ENCODE peak calls at places on chromosomes 4 and X, in ten cellular contexts. H is body of pancreas, B is IMR-90, Q is BJ, A is Panc1, Y is AG04450, I is tibial nerve, T is H1, E is left ventricle myocardium inferior, M is neural progenitor cell. V is an unnamed sample.

GRCh38 chr4:88675543-88675942 is 22.1 kb downstream of the NAP1L5 start:
- DNase-seq in B (peak; percentile 30), A (no peak), I (no peak), H (no peak), M (no peak), E (no peak), Q (no peak), Y (no peak), T (no peak), V (no peak)

GRCh38 chr4:2660596-2661211 is 95.4 kb downstream of the TNIP2 start:
- DNase-seq in A (no peak), B (peak; percentile 21), E (no peak), Y (no peak), M (no peak), I (no peak), T (no peak), H (no peak), Q (no peak), V (no peak)

GRCh38 chr4:170990989-170991589 is 822.1 kb upstream of the GALNTL6 start:
- DNase-seq in Q (no peak), A (peak; percentile 13), M (peak; percentile 78), Y (no peak), B (no peak), E (no peak), I (no peak), H (peak; percentile 42), T (peak; percentile 55), V (peak; percentile 7)

GRCh38 chr4:152849350-152849749 is 69.6 kb downstream of the ARFIP1 start:
- DNase-seq in H (no peak), Y (no peak), M (no peak), Q (no peak), A (no peak), B (no peak), E (no peak), I (no peak), T (no peak), V (peak; percentile 88)

GRCh38 chr4:1856920-1857699 is 1.2 kb upstream of the LETM1 start:
- DNase-seq in Q (no peak), E (no peak), M (peak; percentile 56), H (peak; percentile 34), I (no peak), A (no peak), B (no peak), Y (no peak), T (no peak), V (no peak)

GRCh38 chr4:189548484-189549160 is 392.1 kb upstream of the FRG1 start:
- DNase-seq in M (no peak), Y (no peak), E (no peak), Q (no peak), T (no peak), A (no peak), H (no peak), I (no peak), B (no peak), V (no peak)

GRCh38 chr4:71254451-71255012 is 84.3 kb upstream of the SLC4A4 start:
- DNase-seq in T (no peak), I (no peak), E (no peak), Y (no peak), H (no peak), A (no peak), Q (no peak), M (no peak), B (no peak), V (no peak)

GRCh38 chr4:55237839-55238238 is 108.2 kb upstream of the SRD5A3 start:
- DNase-seq in Y (no peak), B (no peak), I (no peak), M (no peak), A (no peak), Q (no peak), E (no peak), T (no peak), H (no peak), V (no peak)

GRCh38 chrX:117839544-117839943 is 277.1 kb downstream of the KLHL13 start:
- DNase-seq in Y (no peak), H (no peak), A (no peak), M (no peak), B (no peak), E (no peak), Q (no peak), T (no peak), I (no peak), V (no peak)

GRCh38 chr4:83208371-83208770 is 76.2 kb downstream of the COQ2 start:
- DNase-seq in Q (no peak), E (no peak), M (no peak), H (no peak), T (no peak), B (no peak), A (no peak), I (no peak), Y (no peak), V (no peak)

GRCh38 chr4:55807556-55807955 is 12.0 kb upstream of the EXOC1L start:
- DNase-seq in A (no peak), M (no peak), Y (no peak), I (no peak), B (no peak), T (no peak), Q (no peak), H (no peak), E (no peak), V (no peak)

GRCh38 chrX:55057691-55058249 is 17.1 kb upstream of the PAGE2B start:
- DNase-seq in T (peak; percentile 32), B (peak; percentile 28), A (peak; percentile 20), I (peak; percentile 13), H (peak; percentile 37), Y (no peak), M (peak; percentile 26), Q (no peak), E (no peak), V (peak; percentile 23)

GRCh38 chrX:3589474-3589873 is 124.0 kb downstream of the PRKX start:
- DNase-seq in E (no peak), Y (no peak), M (no peak), T (no peak), H (no peak), A (no peak), B (no peak), I (no peak), Q (no peak), V (no peak)

GRCh38 chr4:45078201-45078600 is 351.8 kb upstream of the GNPDA2 start:
- DNase-seq in Q (no peak), B (no peak), E (no peak), I (no peak), H (no peak), Y (no peak), M (no peak), T (no peak), A (no peak), V (no peak)

GRCh38 chr4:118367872-118368271 is 15.1 kb upstream of the PRSS12 start:
- DNase-seq in I (no peak), B (no peak), Q (no peak), Y (no peak), E (no peak), T (no peak), H (no peak), M (no peak), A (no peak), V (no peak)

GRCh38 chr4:10088135-10089010 is 28.2 kb downstream of the WDR1 start:
- DNase-seq in I (no peak), A (no peak), Q (no peak), Y (no peak), M (no peak), T (no peak), B (no peak), E (no peak), H (no peak), V (peak; percentile 84)

GRCh38 chrX:129875669-129876068 is 30.3 kb upstream of the UTP14A start:
- DNase-seq in T (no peak), A (no peak), E (no peak), H (no peak), Y (peak; percentile 16), B (peak; percentile 76), Q (peak; percentile 62), I (no peak), M (no peak), V (peak; percentile 62)

GRCh38 chrX:136168929-136169735 is 21.8 kb downstream of the FHL1 start:
- DNase-seq in Y (peak; percentile 90), I (no peak), A (no peak), H (peak; percentile 47), Q (peak; percentile 91), E (peak; percentile 33), B (peak; percentile 97), M (peak; percentile 84), T (peak; percentile 43), V (peak; percentile 53)

GRCh38 chr4:184822356-184822755 is 3.4 kb downstream of the ACSL1 start:
- DNase-seq in H (no peak), A (no peak), Q (no peak), Y (no peak), E (no peak), I (no peak), B (no peak), T (no peak), M (no peak), V (no peak)
- H3K4me3 ChIP-seq in H (no peak overlapping the region), A (no peak overlapping the region), Q (no peak overlapping the region), Y (no peak overlapping the region), E (peak overlapping the region; percentile 73), I (no peak overlapping the region), B (no peak overlapping the region), T (no peak overlapping the region), M (no peak overlapping the region), V (no peak overlapping the region)

GRCh38 chr4:76758290-76758882 is 139.6 kb downstream of the SOWAHB start:
- DNase-seq in Q (no peak), A (no peak), B (peak; percentile 81), T (peak; percentile 55), H (peak; percentile 57), Y (no peak), M (peak; percentile 51), E (no peak), I (no peak), V (peak; percentile 50)
- H3K27me3 ChIP-seq in Q (no peaks in the 10 kb centered on the region), A (no peaks in the 10 kb centered on the region), B (no peaks in the 10 kb centered on the region), T (no peaks in the 10 kb centered on the region), H (no peaks in the 10 kb centered on the region), Y (no peaks in the 10 kb centered on the region), M (no peaks in the 10 kb centered on the region), E (no peaks in the 10 kb centered on the region), I (no peaks in the 10 kb centered on the region), V (no peaks in the 10 kb centered on the region)

DNA sequence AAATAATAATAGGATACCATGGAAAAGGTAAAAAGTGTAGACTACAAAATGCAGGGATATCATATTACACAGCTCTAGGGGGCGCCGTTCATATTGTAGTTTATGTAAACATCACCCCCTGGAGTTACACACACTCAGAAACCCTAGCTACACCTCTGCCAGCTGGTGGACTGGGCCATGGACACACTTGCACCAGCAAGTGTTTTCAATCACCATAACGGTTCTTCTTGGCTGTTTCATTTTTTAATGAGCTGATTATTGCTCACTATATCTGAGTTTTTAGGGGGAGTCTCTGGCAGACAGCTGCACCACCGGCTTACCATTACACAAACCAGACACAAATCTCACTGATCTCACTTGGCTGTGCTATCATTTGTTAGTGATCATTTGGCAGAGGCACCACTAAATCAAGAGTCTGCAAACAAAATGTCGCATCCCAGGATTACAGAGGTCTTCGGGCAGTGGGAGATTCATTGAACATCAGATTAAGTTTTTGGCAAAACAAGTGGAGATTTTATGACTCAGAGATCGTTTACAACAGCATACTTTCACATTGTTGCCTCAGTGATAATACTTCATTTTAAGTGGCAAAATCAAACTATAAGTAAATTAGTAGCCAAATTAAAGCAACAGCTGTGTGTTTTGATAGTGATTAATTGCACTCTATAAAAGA is 185.7 kb downstream of the UNC5C start:
- DNase-seq in Y (no peak), M (peak; percentile 49), E (no peak), I (no peak), Q (no peak), B (peak; percentile 0), T (peak; percentile 55), A (no peak), H (no peak), V (no peak)
- TF ChIP-seq CTCF in Y (peak; percentile 22), M (peak; percentile 38), E (no peak), I (no peak), Q (no peak), B (no peak), T (no peak), A (peak; percentile 37), H (no peak), V (no peak)

GRCh38 chrX:52576946-52577345 is 60.1 kb upstream of the XAGE1B start:
- DNase-seq in H (no peak), T (peak; percentile 40), A (no peak), E (no peak), M (no peak), Y (no peak), I (no peak), B (no peak), Q (no peak), V (peak; percentile 63)
- H3K4me3 ChIP-seq in H (no peak overlapping the region), T (no peak overlapping the region), A (no peak overlapping the region), E (no peak overlapping the region), M (no peak overlapping the region), Y (no peak overlapping the region), I (no peak overlapping the region), B (no peak overlapping the region), Q (no peak overlapping the region), V (no peak overlapping the region)